ENCODE peak calls at places on chromosomes 5 and 9, in seven cellular contexts. W, L, A, M, H, I and E are unnamed samples.
A peak's percentile ranks its signal among the peaks of the same experiment; 100 is the strongest.

GRCh38 chr9:82021198-82021597 is 32.6 kb downstream of the SPATA31D1 start:
- DNase-seq in W (peak; percentile 62), L (peak; percentile 100), A (peak; percentile 13), M (no peak), H (peak; percentile 98), I (peak; percentile 26), E (peak; percentile 24)

GRCh38 chr5:75457691-75458090 is 53.7 kb downstream of the CERT1 start:
- DNase-seq in W (peak; percentile 29), L (no peak), A (no peak), M (no peak), H (no peak), I (no peak), E (peak; percentile 15)

GRCh38 chr5:5340206-5340729 is 82.2 kb upstream of the ICE1 start:
- DNase-seq in W (peak; percentile 95), L (peak; percentile 95), A (peak; percentile 5), M (peak; percentile 78), H (peak; percentile 97), I (peak; percentile 95), E (peak; percentile 90)

GRCh38 chr9:109117856-109118801 is 1.6 kb downstream of the TMEM245 start:
- DNase-seq in W (peak; percentile 88), L (peak; percentile 83), A (peak; percentile 65), M (peak; percentile 89), H (peak; percentile 62), I (no peak), E (peak; percentile 73)

GRCh38 chr9:127038531-127038930 is 83.9 kb downstream of the ANGPTL2 start:
- DNase-seq in W (no peak), L (no peak), A (no peak), M (no peak), H (no peak), I (no peak), E (no peak)

GRCh38 chr5:150429410-150429873 is 16.7 kb upstream of the CD74 start:
- DNase-seq in W (no peak), L (no peak), A (no peak), M (no peak), H (no peak), I (no peak), E (no peak)

GRCh38 chr5:157513182-157513581 is 53.2 kb downstream of the NIPAL4 start:
- DNase-seq in W (no peak), L (no peak), A (no peak), M (no peak), H (no peak), I (no peak), E (no peak)

GRCh38 chr5:139180850-139181785 is 17.1 kb downstream of the SIL1 start:
- DNase-seq in W (no peak), L (peak; percentile 53), A (no peak), M (no peak), H (peak; percentile 64), I (no peak), E (no peak)

GRCh38 chr9:77019810-77020437 is 469 bp downstream of the FOXB2 start:
- DNase-seq in W (no peak), L (no peak), A (no peak), M (no peak), H (no peak), I (no peak), E (no peak)

GRCh38 chr9:77019010-77019809 is at the start of gene FOXB2:
- DNase-seq in W (no peak), L (no peak), A (no peak), M (no peak), H (no peak), I (no peak), E (no peak)

GRCh38 chr9:77016526-77017504 is 2.6 kb upstream of the FOXB2 start:
- DNase-seq in W (no peak), L (no peak), A (no peak), M (no peak), H (no peak), I (no peak), E (no peak)

GRCh38 chr9:77017505-77017894 is 2.0 kb upstream of the FOXB2 start:
- DNase-seq in W (no peak), L (no peak), A (no peak), M (no peak), H (no peak), I (no peak), E (no peak)

DNA sequence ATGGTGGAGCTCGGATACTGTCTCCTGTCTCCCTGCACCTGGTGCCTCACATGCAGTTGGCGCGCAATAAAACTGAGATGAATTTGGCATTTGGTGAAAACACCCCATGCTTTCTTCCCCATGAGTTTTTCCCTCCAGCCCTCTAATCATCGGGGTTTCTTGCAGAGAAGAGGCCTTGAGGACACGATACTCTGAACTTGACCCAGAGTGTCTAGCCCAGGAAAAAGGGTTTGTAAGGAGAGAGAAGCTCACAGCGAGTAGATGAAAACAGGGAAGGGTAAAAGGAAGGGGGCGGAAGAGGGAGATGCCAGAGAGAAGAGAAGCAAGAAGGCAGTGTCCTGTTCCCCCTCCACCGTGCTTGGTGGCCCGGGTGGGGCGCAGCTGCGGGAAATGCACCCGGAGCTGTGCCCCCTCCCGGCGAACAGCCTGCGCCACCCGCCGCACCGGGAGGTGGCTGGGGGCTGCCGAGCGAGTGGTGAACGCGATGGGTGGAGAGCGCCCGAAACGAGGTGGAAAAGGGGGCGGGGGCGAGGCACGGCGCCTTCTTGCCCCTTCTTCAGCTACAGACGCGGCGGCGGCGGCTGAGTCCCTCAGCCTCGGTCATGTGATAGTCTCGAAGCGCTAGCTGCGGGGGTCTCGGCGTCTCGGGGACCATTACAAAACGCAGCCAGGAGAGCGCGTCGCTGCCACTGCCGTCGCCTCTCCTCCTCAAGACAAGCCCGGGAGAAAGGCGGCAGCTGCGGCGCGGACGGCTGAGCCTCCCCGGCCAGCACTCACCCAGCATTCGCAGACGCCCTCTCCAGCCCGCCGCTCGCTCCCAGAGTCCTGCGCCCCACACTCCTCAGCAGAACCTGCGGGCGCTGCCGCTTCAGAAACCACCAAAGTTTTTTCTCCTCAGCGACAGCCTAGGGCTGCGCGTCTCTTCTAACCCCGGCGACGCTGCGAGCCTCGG is 1.1 kb upstream of the FOXB2 start:
- DNase-seq in W (no peak), L (no peak), A (no peak), M (no peak), H (peak; percentile 34), I (no peak), E (no peak)
- TF ChIP-seq EZH2 in W (no peak), L (peak; percentile 21), A (no peak), M (no peak), H (peak; percentile 87), I (no peak), E (no peak)

GRCh38 chr5:168951341-168951740 is 349.6 kb downstream of the SLIT3 start:
- DNase-seq in W (no peak), L (no peak), A (no peak), M (no peak), H (peak; percentile 63), I (no peak), E (no peak)

GRCh38 chr5:168947212-168947868 is 353.6 kb downstream of the SLIT3 start:
- DNase-seq in W (peak; percentile 67), L (no peak), A (peak; percentile 24), M (peak; percentile 57), H (peak; percentile 74), I (peak; percentile 27), E (peak; percentile 72)

GRCh38 chr5:168948746-168949145 is 352.2 kb downstream of the SLIT3 start:
- DNase-seq in W (peak; percentile 38), L (no peak), A (no peak), M (no peak), H (peak; percentile 37), I (no peak), E (no peak)

GRCh38 chr5:168950241-168950951 is 350.5 kb downstream of the SLIT3 start:
- DNase-seq in W (no peak), L (no peak), A (no peak), M (no peak), H (no peak), I (no peak), E (no peak)

DNA sequence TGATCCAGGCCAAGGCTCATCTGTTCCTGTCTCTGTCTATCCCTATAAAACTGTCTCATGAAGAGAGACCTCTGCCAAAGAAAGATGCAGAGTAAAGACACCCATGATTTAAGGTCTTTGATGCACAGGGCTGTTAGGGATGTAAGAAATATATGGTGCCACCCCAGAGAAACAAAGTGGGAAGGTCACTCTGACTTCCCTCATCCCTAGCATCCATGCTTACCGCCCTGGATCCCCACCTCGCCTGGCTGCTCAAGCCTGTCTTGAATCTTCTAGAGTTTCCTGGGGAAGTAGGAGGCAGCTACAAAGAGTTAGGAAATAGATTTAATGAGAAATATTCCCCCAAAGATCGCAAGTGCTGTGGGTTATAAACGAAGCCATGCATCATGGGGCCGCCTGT is 349.2 kb downstream of the SLIT3 start:
- DNase-seq in W (no peak), L (no peak), A (no peak), M (no peak), H (no peak), I (no peak), E (no peak)
- H4K20me1 ChIP-seq in W (no peaks in the 10 kb centered on the region), L (no peaks in the 10 kb centered on the region), A (no peaks in the 10 kb centered on the region), M (no peaks in the 10 kb centered on the region), H (no peaks in the 10 kb centered on the region), I (no peaks in the 10 kb centered on the region), E (no peaks in the 10 kb centered on the region)

GRCh38 chr9:70413427-70413797 is 1.0 kb downstream of the KLF9 start:
- DNase-seq in W (no peak), L (no peak), A (no peak), M (peak; percentile 46), H (peak; percentile 88), I (no peak), E (peak; percentile 85)

GRCh38 chr9:70411141-70411929 is 3.1 kb downstream of the KLF9 start:
- DNase-seq in W (no peak), L (peak; percentile 74), A (peak; percentile 77), M (peak; percentile 45), H (peak; percentile 89), I (peak; percentile 11), E (peak; percentile 37)

GRCh38 chr9:70411930-70412677 is 2.4 kb downstream of the KLF9 start:
- DNase-seq in W (no peak), L (peak; percentile 81), A (peak; percentile 69), M (peak; percentile 81), H (peak; percentile 91), I (peak; percentile 81), E (peak; percentile 62)

GRCh38 chr9:70413798-70414775 is at the start of gene KLF9:
- DNase-seq in W (peak; percentile 56), L (peak; percentile 98), A (peak; percentile 99), M (peak; percentile 91), H (peak; percentile 98), I (peak; percentile 80), E (peak; percentile 93)

DNA sequence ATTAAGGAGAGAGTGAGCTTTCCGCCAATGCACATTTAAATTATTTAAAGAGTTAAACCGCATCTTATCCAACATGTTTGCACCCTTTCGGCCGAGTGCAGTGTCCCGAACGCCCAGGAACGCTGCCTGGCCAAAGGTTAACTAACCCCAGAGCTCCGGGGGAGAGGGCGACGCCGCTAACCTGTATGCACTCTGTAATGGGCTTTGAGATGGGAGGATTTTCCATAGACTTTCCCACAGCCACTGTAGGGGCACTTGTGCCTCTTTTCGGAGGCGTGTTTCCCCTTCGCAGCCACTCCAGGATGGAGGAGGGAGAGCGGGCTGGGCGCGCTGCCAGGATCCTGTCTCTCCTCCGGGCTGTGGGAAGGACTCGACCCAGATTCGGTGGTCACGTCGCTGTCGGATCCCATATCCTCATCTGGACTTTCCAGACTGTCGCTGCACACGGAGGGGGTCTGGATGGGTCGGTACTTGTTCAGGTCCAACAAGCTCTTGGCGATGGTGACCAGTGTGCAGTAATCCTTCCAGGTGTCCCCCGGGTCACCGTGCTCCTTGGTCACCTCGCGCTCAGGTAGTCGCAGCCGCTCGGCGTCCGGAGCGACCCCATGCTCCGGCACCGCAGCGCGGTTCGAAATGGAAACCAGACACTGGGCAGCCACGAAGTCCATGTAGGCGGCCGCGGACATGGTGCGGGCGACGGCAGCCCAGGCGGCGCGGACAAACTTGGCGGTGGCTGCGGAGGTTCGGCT is 1.6 kb downstream of the KLF9 start:
- DNase-seq in W (peak; percentile 10), L (peak; percentile 77), A (peak; percentile 81), M (peak; percentile 36), H (peak; percentile 85), I (peak; percentile 58), E (peak; percentile 84)
- TF ChIP-seq EZH2 in W (peak; percentile 59), L (no peak), A (no peak), M (no peak), H (no peak), I (no peak), E (no peak)

GRCh38 chr9:95073918-95074317 is 243.6 kb downstream of the FANCC start:
- DNase-seq in W (no peak), L (no peak), A (no peak), M (no peak), H (no peak), I (no peak), E (no peak)
- H4K20me1 ChIP-seq in W (no peaks in the 10 kb centered on the region), L (peaks cover 99% of the 10 kb centered on the region), A (no peaks in the 10 kb centered on the region), M (peaks cover 5% of the 10 kb centered on the region), H (peaks cover 16% of the 10 kb centered on the region), I (peaks cover 87% of the 10 kb centered on the region), E (peaks cover 92% of the 10 kb centered on the region)